ENCODE peak calls at places on chromosomes 2 and 18, in six cellular contexts. One of them, this sample, is unnamed.

GRCh38 chr2:239696559-239697207 is 295.9 kb upstream of the HDAC4 start:
- DNase-seq in dorsolateral prefrontal cortex: no peak
- DNase-seq in A549: no peak
- DNase-seq in sigmoid colon: no peak
- DNase-seq in GM23338: no peak
- DNase-seq in psoas muscle: no peak
- DNase-seq in this sample: no peak

GRCh38 chr2:189137519-189137918 is 42.0 kb downstream of the COL5A2 start:
- DNase-seq in dorsolateral prefrontal cortex: no peak
- DNase-seq in A549: no peak
- DNase-seq in sigmoid colon: peak
- DNase-seq in GM23338: no peak
- DNase-seq in psoas muscle: peak
- DNase-seq in this sample: no peak

GRCh38 chr2:114049280-114049679 is 159.4 kb downstream of the ACTR3 start:
- DNase-seq in dorsolateral prefrontal cortex: no peak
- DNase-seq in A549: no peak
- DNase-seq in sigmoid colon: no peak
- DNase-seq in GM23338: no peak
- DNase-seq in psoas muscle: no peak
- DNase-seq in this sample: no peak

GRCh38 chr2:191927991-191928390 is 81.1 kb upstream of the CAVIN2 start:
- DNase-seq in dorsolateral prefrontal cortex: no peak
- DNase-seq in A549: no peak
- DNase-seq in sigmoid colon: no peak
- DNase-seq in GM23338: no peak
- DNase-seq in psoas muscle: no peak
- DNase-seq in this sample: no peak

GRCh38 chr2:127261835-127262234 is 32.1 kb downstream of the ERCC3 start:
- DNase-seq in dorsolateral prefrontal cortex: no peak
- DNase-seq in A549: no peak
- DNase-seq in sigmoid colon: no peak
- DNase-seq in GM23338: no peak
- DNase-seq in psoas muscle: no peak
- DNase-seq in this sample: no peak

GRCh38 chr2:190963088-190963487 is 50.9 kb downstream of the STAT1 start:
- DNase-seq in dorsolateral prefrontal cortex: no peak
- DNase-seq in A549: no peak
- DNase-seq in sigmoid colon: no peak
- DNase-seq in GM23338: no peak
- DNase-seq in psoas muscle: no peak
- DNase-seq in this sample: no peak

GRCh38 chr18:59540819-59541218 is 156.4 kb downstream of the CCBE1 start:
- DNase-seq in dorsolateral prefrontal cortex: no peak
- DNase-seq in A549: no peak
- DNase-seq in sigmoid colon: no peak
- DNase-seq in GM23338: no peak
- DNase-seq in psoas muscle: no peak
- DNase-seq in this sample: no peak

GRCh38 chr2:43067254-43068052 is 159.0 kb downstream of the ZFP36L2 start:
- DNase-seq in dorsolateral prefrontal cortex: peak
- DNase-seq in A549: no peak
- DNase-seq in sigmoid colon: peak
- DNase-seq in GM23338: no peak
- DNase-seq in psoas muscle: no peak
- DNase-seq in this sample: no peak

GRCh38 chr2:65608966-65609365 is 176.6 kb upstream of the SPRED2 start:
- DNase-seq in dorsolateral prefrontal cortex: no peak
- DNase-seq in A549: no peak
- DNase-seq in sigmoid colon: no peak
- DNase-seq in GM23338: no peak
- DNase-seq in psoas muscle: no peak
- DNase-seq in this sample: no peak

GRCh38 chr2:44100351-44100750 is 68.3 kb upstream of the PPM1B start:
- DNase-seq in dorsolateral prefrontal cortex: no peak
- DNase-seq in A549: peak
- DNase-seq in sigmoid colon: peak
- DNase-seq in GM23338: no peak
- DNase-seq in psoas muscle: peak
- DNase-seq in this sample: peak

GRCh38 chr2:42367835-42368234 is 6.8 kb upstream of the COX7A2L start:
- DNase-seq in dorsolateral prefrontal cortex: no peak
- DNase-seq in A549: no peak
- DNase-seq in sigmoid colon: no peak
- DNase-seq in GM23338: no peak
- DNase-seq in psoas muscle: no peak
- DNase-seq in this sample: no peak

GRCh38 chr2:126634273-126634861 is 21.6 kb upstream of the GYPC start:
- DNase-seq in dorsolateral prefrontal cortex: no peak
- DNase-seq in A549: no peak
- DNase-seq in sigmoid colon: no peak
- DNase-seq in GM23338: peak
- DNase-seq in psoas muscle: no peak
- DNase-seq in this sample: no peak

GRCh38 chr18:7754258-7754657 is 187.1 kb downstream of the PTPRM start:
- DNase-seq in dorsolateral prefrontal cortex: no peak
- DNase-seq in A549: no peak
- DNase-seq in sigmoid colon: no peak
- DNase-seq in GM23338: no peak
- DNase-seq in psoas muscle: no peak
- DNase-seq in this sample: no peak

GRCh38 chr2:196479350-196479749 is 160.2 kb upstream of the CCDC150 start:
- DNase-seq in dorsolateral prefrontal cortex: no peak
- DNase-seq in A549: no peak
- DNase-seq in sigmoid colon: no peak
- DNase-seq in GM23338: no peak
- DNase-seq in psoas muscle: no peak
- DNase-seq in this sample: no peak

GRCh38 chr2:101809656-101810055 is 112.1 kb downstream of the MAP4K4 start:
- DNase-seq in dorsolateral prefrontal cortex: no peak
- DNase-seq in A549: no peak
- DNase-seq in sigmoid colon: no peak
- DNase-seq in GM23338: no peak
- DNase-seq in psoas muscle: no peak
- DNase-seq in this sample: no peak

GRCh38 chr2:56743807-56744206 is 560.0 kb downstream of the CCDC85A start:
- DNase-seq in dorsolateral prefrontal cortex: no peak
- DNase-seq in A549: no peak
- DNase-seq in sigmoid colon: no peak
- DNase-seq in GM23338: no peak
- DNase-seq in psoas muscle: no peak
- DNase-seq in this sample: no peak

GRCh38 chr2:11742702-11743530 is 3.5 kb upstream of the LPIN1 start:
- DNase-seq in dorsolateral prefrontal cortex: no peak
- DNase-seq in A549: no peak
- DNase-seq in sigmoid colon: no peak
- DNase-seq in GM23338: no peak
- DNase-seq in psoas muscle: no peak
- DNase-seq in this sample: no peak

GRCh38 chr18:23689616-23690504 is 607 bp downstream of the LAMA3 start:
- DNase-seq in dorsolateral prefrontal cortex: no peak
- DNase-seq in A549: peak
- DNase-seq in sigmoid colon: no peak
- DNase-seq in GM23338: peak
- DNase-seq in psoas muscle: no peak
- DNase-seq in this sample: no peak

GRCh38 chr2:205086689-205087088 is 541.4 kb downstream of the PARD3B start:
- DNase-seq in dorsolateral prefrontal cortex: no peak
- DNase-seq in A549: no peak
- DNase-seq in sigmoid colon: no peak
- DNase-seq in GM23338: no peak
- DNase-seq in psoas muscle: no peak
- DNase-seq in this sample: no peak

GRCh38 chr2:172093416-172094318 is 8.4 kb downstream of the DLX1 start:
- DNase-seq in dorsolateral prefrontal cortex: no peak
- DNase-seq in A549: no peak
- DNase-seq in sigmoid colon: no peak
- DNase-seq in GM23338: peak
- DNase-seq in psoas muscle: no peak
- DNase-seq in this sample: no peak

GRCh38 chr2:172095146-172095904 is 7.4 kb downstream of the DLX2 start:
- DNase-seq in dorsolateral prefrontal cortex: no peak
- DNase-seq in A549: peak
- DNase-seq in sigmoid colon: peak
- DNase-seq in GM23338: peak
- DNase-seq in psoas muscle: no peak
- DNase-seq in this sample: no peak

GRCh38 chr2:172095905-172096660 is 6.6 kb downstream of the DLX2 start:
- DNase-seq in dorsolateral prefrontal cortex: no peak
- DNase-seq in A549: no peak
- DNase-seq in sigmoid colon: no peak
- DNase-seq in GM23338: no peak
- DNase-seq in psoas muscle: no peak
- DNase-seq in this sample: no peak

GRCh38 chr2:172092716-172093415 is 7.6 kb downstream of the DLX1 start:
- DNase-seq in dorsolateral prefrontal cortex: no peak
- DNase-seq in A549: no peak
- DNase-seq in sigmoid colon: no peak
- DNase-seq in GM23338: peak
- DNase-seq in psoas muscle: no peak
- DNase-seq in this sample: no peak

GRCh38 chr2:172094319-172095145 is 8.2 kb downstream of the DLX2 start:
- DNase-seq in dorsolateral prefrontal cortex: no peak
- DNase-seq in A549: peak
- DNase-seq in sigmoid colon: no peak
- DNase-seq in GM23338: peak
- DNase-seq in psoas muscle: no peak
- DNase-seq in this sample: no peak
- H3K4me3 ChIP-seq in dorsolateral prefrontal cortex: peak
- H3K4me3 ChIP-seq in A549: peak
- H3K4me3 ChIP-seq in sigmoid colon: peak
- H3K4me3 ChIP-seq in GM23338: peak
- H3K4me3 ChIP-seq in psoas muscle: peak
- H3K4me3 ChIP-seq in this sample: peak

DNA sequence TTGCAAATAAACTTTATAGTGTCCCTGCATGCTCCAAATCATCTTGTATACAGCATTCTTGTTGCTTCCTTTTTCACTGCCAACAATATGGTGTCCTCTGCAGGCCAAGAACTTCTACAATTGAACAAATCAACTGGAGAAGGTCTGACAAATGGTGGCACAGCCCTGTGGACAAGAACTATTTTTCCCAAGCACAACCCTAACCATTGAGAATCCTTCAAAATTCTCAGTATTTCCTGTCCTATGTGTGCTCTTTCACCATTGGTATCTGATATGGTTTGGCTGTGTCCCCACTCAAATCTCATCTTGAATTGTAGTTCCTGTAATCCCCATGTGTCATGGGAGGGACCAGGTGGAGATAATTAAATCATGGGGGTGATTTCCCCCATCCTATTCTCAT is 865.1 kb upstream of the ACVR2A start:
- DNase-seq in dorsolateral prefrontal cortex: no peak
- DNase-seq in A549: no peak
- DNase-seq in sigmoid colon: no peak
- DNase-seq in GM23338: no peak
- DNase-seq in psoas muscle: no peak
- DNase-seq in this sample: no peak
- H3K27ac ChIP-seq in dorsolateral prefrontal cortex: peak
- H3K27ac ChIP-seq in A549: no peak
- H3K27ac ChIP-seq in sigmoid colon: no peak
- H3K27ac ChIP-seq in GM23338: peak
- H3K27ac ChIP-seq in psoas muscle: no peak
- H3K27ac ChIP-seq in this sample: no peak

GRCh38 chr2:98040331-98040939 is 44.7 kb upstream of the TMEM131 start:
- DNase-seq in dorsolateral prefrontal cortex: no peak
- DNase-seq in A549: no peak
- DNase-seq in sigmoid colon: no peak
- DNase-seq in GM23338: no peak
- DNase-seq in psoas muscle: no peak
- DNase-seq in this sample: no peak
- TF ChIP-seq CTCF in dorsolateral prefrontal cortex: no peak
- TF ChIP-seq CTCF in A549: no peak
- TF ChIP-seq CTCF in sigmoid colon: no peak
- TF ChIP-seq CTCF in GM23338: no peak
- TF ChIP-seq CTCF in psoas muscle: no peak
- TF ChIP-seq CTCF in this sample: no peak

GRCh38 chr2:174492963-174493431 is 6.2 kb upstream of the GPR155 start:
- DNase-seq in dorsolateral prefrontal cortex: no peak
- DNase-seq in A549: no peak
- DNase-seq in sigmoid colon: no peak
- DNase-seq in GM23338: no peak
- DNase-seq in psoas muscle: no peak
- DNase-seq in this sample: no peak
- H3K4me3 ChIP-seq in dorsolateral prefrontal cortex: no peak
- H3K4me3 ChIP-seq in A549: no peak
- H3K4me3 ChIP-seq in sigmoid colon: no peak
- H3K4me3 ChIP-seq in GM23338: no peak
- H3K4me3 ChIP-seq in psoas muscle: no peak
- H3K4me3 ChIP-seq in this sample: peak

GRCh38 chr2:47386551-47386950 is 16.4 kb upstream of the MSH2 start:
- DNase-seq in dorsolateral prefrontal cortex: no peak
- DNase-seq in A549: no peak
- DNase-seq in sigmoid colon: no peak
- DNase-seq in GM23338: no peak
- DNase-seq in psoas muscle: no peak
- DNase-seq in this sample: no peak

GRCh38 chr2:47388888-47389287 is 14.1 kb upstream of the MSH2 start:
- DNase-seq in dorsolateral prefrontal cortex: no peak
- DNase-seq in A549: no peak
- DNase-seq in sigmoid colon: no peak
- DNase-seq in GM23338: no peak
- DNase-seq in psoas muscle: no peak
- DNase-seq in this sample: no peak

DNA sequence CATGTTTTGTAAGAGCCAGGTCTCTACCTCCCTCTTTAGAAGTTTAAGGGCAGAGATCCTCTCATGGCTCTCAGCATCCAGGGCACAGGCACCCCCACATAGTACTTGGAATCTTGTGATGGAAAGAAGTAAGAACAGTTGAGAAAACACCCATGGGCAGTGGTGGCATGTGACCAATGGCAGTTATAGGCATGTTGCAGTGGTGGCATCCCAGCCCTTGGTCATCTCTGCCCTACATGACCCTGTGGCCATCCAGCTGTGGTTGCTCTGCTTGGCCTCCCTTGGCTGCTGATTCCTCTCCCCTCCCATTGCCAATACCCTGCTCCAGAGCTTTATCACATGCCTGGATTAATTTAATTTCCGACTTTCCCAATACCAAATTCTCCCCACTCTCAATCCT is 13.3 kb upstream of the MSH2 start:
- DNase-seq in dorsolateral prefrontal cortex: no peak
- DNase-seq in A549: no peak
- DNase-seq in sigmoid colon: no peak
- DNase-seq in GM23338: no peak
- DNase-seq in psoas muscle: no peak
- DNase-seq in this sample: no peak
- H3K27ac ChIP-seq in dorsolateral prefrontal cortex: no peak
- H3K27ac ChIP-seq in A549: no peak
- H3K27ac ChIP-seq in sigmoid colon: no peak
- H3K27ac ChIP-seq in GM23338: no peak
- H3K27ac ChIP-seq in psoas muscle: no peak
- H3K27ac ChIP-seq in this sample: no peak

GRCh38 chr18:75365837-75366236 is 61.7 kb downstream of the SMIM21 start:
- DNase-seq in dorsolateral prefrontal cortex: no peak
- DNase-seq in A549: no peak
- DNase-seq in sigmoid colon: no peak
- DNase-seq in GM23338: no peak
- DNase-seq in psoas muscle: no peak
- DNase-seq in this sample: no peak
- TF ChIP-seq CTCF in dorsolateral prefrontal cortex: no peak
- TF ChIP-seq CTCF in A549: no peak
- TF ChIP-seq CTCF in sigmoid colon: no peak
- TF ChIP-seq CTCF in GM23338: peak
- TF ChIP-seq CTCF in psoas muscle: no peak
- TF ChIP-seq CTCF in this sample: peak